ENCODE peak calls at places on chromosomes 2 and 18, in six cellular contexts. O is retina, A is HS-27A, Z is GM20000, R is BJ, J is fibroblast of villous mesenchyme. H is an unnamed sample.
A peak's percentile ranks its signal among the peaks of the same experiment; 100 is the strongest.

GRCh38 chr18:4318311-4318710 is 136.8 kb downstream of the DLGAP1 start:
- DNase-seq in O (no peak), A (no peak), Z (no peak), R (no peak), J (no peak), H (no peak)

GRCh38 chr2:64296695-64297346 is 152.6 kb upstream of the PELI1 start:
- DNase-seq in O (no peak), A (no peak), Z (no peak), R (no peak), J (no peak), H (no peak)

GRCh38 chr18:48859311-48860275 is 91.2 kb downstream of the SMAD7 start:
- DNase-seq in O (peak; percentile 97), A (no peak), Z (no peak), R (no peak), J (no peak), H (peak; percentile 69)

GRCh38 chr18:13460946-13461345 is 242.4 kb downstream of the LDLRAD4 start:
- DNase-seq in O (no peak), A (no peak), Z (no peak), R (no peak), J (no peak), H (no peak)

GRCh38 chr2:218892693-218893348 is 12.2 kb downstream of the WNT10A start:
- DNase-seq in O (peak; percentile 85), A (no peak), Z (peak; percentile 84), R (no peak), J (peak; percentile 33), H (peak; percentile 67)

GRCh38 chr18:35936951-35937350 is 35.5 kb upstream of the RMP24 start:
- DNase-seq in O (no peak), A (no peak), Z (no peak), R (no peak), J (peak; percentile 47), H (no peak)

GRCh38 chr18:26017929-26018328 is 72.5 kb downstream of the SS18 start:
- DNase-seq in O (no peak), A (no peak), Z (peak; percentile 6), R (no peak), J (no peak), H (no peak)

GRCh38 chr2:107729456-107729855 is 97.2 kb upstream of the RGPD4 start:
- DNase-seq in O (no peak), A (no peak), Z (no peak), R (no peak), J (no peak), H (no peak)

GRCh38 chr2:124267821-124268220 is 242.7 kb downstream of the CNTNAP5 start:
- DNase-seq in O (no peak), A (no peak), Z (no peak), R (no peak), J (peak; percentile 36), H (no peak)

GRCh38 chr18:49608892-49609291 is 47.0 kb downstream of the LIPG start:
- DNase-seq in O (no peak), A (no peak), Z (no peak), R (no peak), J (no peak), H (no peak)

GRCh38 chr2:28510184-28510583 is 14.3 kb downstream of the PLB1 start:
- DNase-seq in O (no peak), A (no peak), Z (no peak), R (no peak), J (no peak), H (no peak)

GRCh38 chr2:157336137-157336721 is 10.6 kb upstream of the ERMN start:
- DNase-seq in O (no peak), A (no peak), Z (peak; percentile 26), R (no peak), J (peak; percentile 39), H (peak; percentile 28)

GRCh38 chr2:10278029-10278762 is 24.5 kb upstream of the HPCAL1 start:
- DNase-seq in O (no peak), A (peak; percentile 72), Z (peak; percentile 51), R (no peak), J (peak; percentile 74), H (peak; percentile 44)

GRCh38 chr18:14941256-14941655 is 193.3 kb downstream of the ANKRD30B start:
- DNase-seq in O (no peak), A (no peak), Z (no peak), R (no peak), J (no peak), H (no peak)

GRCh38 chr2:211798868-211799267 is 739.7 kb downstream of the ERBB4 start:
- DNase-seq in O (no peak), A (no peak), Z (no peak), R (no peak), J (no peak), H (no peak)

GRCh38 chr2:219245899-219246230 is 586 bp downstream of the STK16 start:
- DNase-seq in O (no peak), A (no peak), Z (no peak), R (no peak), J (no peak), H (no peak)

GRCh38 chr2:67322361-67323001 is 74.7 kb upstream of the ETAA1 start:
- DNase-seq in O (peak; percentile 74), A (peak; percentile 40), Z (no peak), R (no peak), J (peak; percentile 61), H (peak; percentile 97)

GRCh38 chr2:86066915-86067314 is 38.8 kb downstream of the POLR1A start:
- DNase-seq in O (no peak), A (no peak), Z (no peak), R (no peak), J (no peak), H (no peak)

GRCh38 chr2:226031078-226031937 is 631.8 kb downstream of the NYAP2 start:
- DNase-seq in O (peak; percentile 96), A (no peak), Z (no peak), R (no peak), J (peak; percentile 81), H (peak; percentile 84)

GRCh38 chr2:165629776-165630175 is 160.3 kb downstream of the CSRNP3 start:
- DNase-seq in O (no peak), A (no peak), Z (no peak), R (no peak), J (no peak), H (no peak)

GRCh38 chr2:199279146-199279545 is 178.6 kb downstream of the SATB2 start:
- DNase-seq in O (no peak), A (no peak), Z (no peak), R (no peak), J (no peak), H (no peak)

GRCh38 chr2:86746903-86747302 is 26.8 kb downstream of the RMND5A start:
- DNase-seq in O (no peak), A (no peak), Z (no peak), R (no peak), J (no peak), H (no peak)

GRCh38 chr18:35117951-35118411 is 76.8 kb downstream of the MAPRE2 start:
- DNase-seq in O (peak; percentile 62), A (no peak), Z (no peak), R (peak; percentile 28), J (peak; percentile 64), H (no peak)

GRCh38 chr2:61978522-61978921 is 73.0 kb downstream of the COMMD1 start:
- DNase-seq in O (no peak), A (no peak), Z (peak; percentile 36), R (no peak), J (peak; percentile 14), H (no peak)

GRCh38 chr2:172484253-172484652 is 56.9 kb downstream of the ITGA6 start:
- DNase-seq in O (no peak), A (no peak), Z (peak; percentile 8), R (no peak), J (peak; percentile 33), H (peak; percentile 55)

GRCh38 chr2:64650722-64651338 is 2.9 kb downstream of the SERTAD2 start:
- DNase-seq in O (no peak), A (no peak), Z (no peak), R (no peak), J (no peak), H (no peak)

GRCh38 chr2:72118386-72118785 is 29.3 kb downstream of the CYP26B1 start:
- DNase-seq in O (no peak), A (no peak), Z (no peak), R (no peak), J (no peak), H (no peak)

GRCh38 chr2:9102861-9103662 is 99.6 kb upstream of the MBOAT2 start:
- DNase-seq in O (no peak), A (no peak), Z (no peak), R (no peak), J (peak; percentile 75), H (no peak)

GRCh38 chr2:27890146-27891062 is at the start of the genes BABAM2 and RBKS:
- DNase-seq in O (peak; percentile 96), A (peak; percentile 66), Z (peak; percentile 96), R (no peak), J (peak; percentile 78), H (peak; percentile 70)